ENCODE peak calls at places on chromosomes 11 and 22, in eight cellular contexts. Y is fibroblast of lung; W is DND-41; N is CD4-positive, alpha-beta T cell; S is GM12864; H is astrocyte of the spinal cord; F is fibroblast of the aortic adventitia; P is cardiac muscle cell. C is an unnamed sample.

GRCh38 chr11:116033931-116034553 is 529.8 kb upstream of the CADM1 start:
- DNase-seq in Y (no peak), W (no peak), N (no peak), S (no peak), H (no peak), F (no peak), P (no peak), C (no peak)

GRCh38 chr11:46356911-46357482 is 9.7 kb downstream of the DGKZ start:
- DNase-seq in Y (peak), W (no peak), N (no peak), S (no peak), H (peak), F (peak), P (peak), C (no peak)

GRCh38 chr11:63613517-63614135 is 607 bp downstream of the PLAAT3 start:
- DNase-seq in Y (no peak), W (no peak), N (peak), S (no peak), H (peak), F (peak), P (peak), C (peak)

GRCh38 chr11:14249121-14249963 is 109.6 kb downstream of the RRAS2 start:
- DNase-seq in Y (peak), W (peak), N (peak), S (no peak), H (peak), F (peak), P (peak), C (peak)

GRCh38 chr11:83681944-83682644 is 395.9 kb upstream of the CCDC90B start:
- DNase-seq in Y (no peak), W (no peak), N (no peak), S (no peak), H (no peak), F (no peak), P (no peak), C (no peak)

GRCh38 chr11:84396521-84396920 is 1110.4 kb upstream of the CCDC90B start:
- DNase-seq in Y (peak), W (no peak), N (no peak), S (no peak), H (peak), F (peak), P (no peak), C (no peak)

GRCh38 chr11:9815486-9816136 is 151.7 kb downstream of the SWAP70 start:
- DNase-seq in Y (peak), W (no peak), N (no peak), S (no peak), H (peak), F (peak), P (peak), C (no peak)

GRCh38 chr11:109306322-109306721 is 115.7 kb upstream of the C11orf87 start:
- DNase-seq in Y (peak), W (no peak), N (no peak), S (no peak), H (no peak), F (peak), P (peak), C (no peak)

GRCh38 chr11:63020671-63021255 is 5.1 kb upstream of the SLC22A8 start:
- DNase-seq in Y (no peak), W (peak), N (no peak), S (no peak), H (no peak), F (no peak), P (no peak), C (peak)

GRCh38 chr22:45877651-45878050 is 99.3 kb downstream of the WNT7B start:
- DNase-seq in Y (no peak), W (no peak), N (no peak), S (no peak), H (no peak), F (no peak), P (no peak), C (no peak)

GRCh38 chr11:65781962-65782815 is 1.4 kb upstream of the AP5B1 start:
- DNase-seq in Y (no peak), W (no peak), N (no peak), S (no peak), H (no peak), F (no peak), P (no peak), C (no peak)

GRCh38 chr22:37562049-37562784 is 1.9 kb downstream of the CDC42EP1 start:
- DNase-seq in Y (no peak), W (no peak), N (no peak), S (no peak), H (no peak), F (no peak), P (no peak), C (no peak)
- TF ChIP-seq CTCF in Y (no peak), W (no peak), N (peak), S (no peak), H (no peak), F (no peak), P (no peak), C (peak)

GRCh38 chr11:406796-407650 is 7.8 kb downstream of the SIGIRR start:
- DNase-seq in Y (peak), W (peak), N (peak), S (peak), H (peak), F (peak), P (peak), C (peak)
- TF ChIP-seq CTCF in Y (no peak), W (peak), N (peak), S (peak), H (no peak), F (no peak), P (peak), C (no peak)

GRCh38 chr22:37196539-37197450 is 8.7 kb upstream of the C1QTNF6 start:
- DNase-seq in Y (peak), W (no peak), N (no peak), S (no peak), H (peak), F (peak), P (peak), C (no peak)
- TF ChIP-seq CTCF in Y (no peak), W (no peak), N (no peak), S (no peak), H (no peak), F (peak), P (no peak), C (no peak)

GRCh38 chr11:118610220-118610772 is 2.9 kb downstream of the PHLDB1 start:
- DNase-seq in Y (no peak), W (no peak), N (no peak), S (no peak), H (no peak), F (no peak), P (no peak), C (peak)
- TF ChIP-seq CTCF in Y (no peak), W (no peak), N (no peak), S (no peak), H (no peak), F (no peak), P (no peak), C (no peak)

DNA sequence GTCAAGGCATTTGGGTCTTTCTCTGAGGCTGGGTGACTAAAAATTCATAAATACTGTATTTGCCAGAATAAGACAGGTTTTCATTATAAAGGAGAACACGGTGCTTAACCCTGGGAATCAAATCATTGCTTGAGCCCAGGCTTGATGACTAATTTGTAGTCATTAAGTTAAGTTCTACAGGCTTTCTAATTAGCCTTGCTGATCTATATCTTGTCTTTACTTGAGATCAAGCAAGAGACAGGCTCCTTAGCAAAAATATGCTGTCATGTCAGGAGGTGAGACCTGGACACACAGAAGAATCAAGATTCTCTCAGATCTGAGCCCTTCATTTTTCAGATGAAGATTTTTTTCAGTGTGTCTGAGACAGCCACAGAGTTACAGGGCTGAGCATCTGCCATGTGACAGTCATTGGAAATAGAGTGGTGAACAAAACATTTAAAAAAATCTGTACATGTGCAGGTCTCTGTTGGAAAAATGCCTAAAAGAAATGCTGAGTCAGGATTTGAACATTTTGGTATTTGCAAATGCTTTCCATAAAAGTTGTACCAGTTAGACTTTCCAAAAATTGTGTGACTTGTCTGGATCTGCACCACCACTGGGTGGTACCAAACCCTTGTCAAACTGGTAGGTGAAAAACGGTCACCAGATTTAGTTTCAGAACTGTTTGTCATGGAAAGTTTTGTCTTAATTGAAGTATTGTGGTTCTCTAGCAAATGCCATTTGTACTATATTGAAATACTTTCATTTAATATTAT is 14.7 kb downstream of the ACAT1 start:
- DNase-seq in Y (peak), W (no peak), N (no peak), S (no peak), H (peak), F (peak), P (peak), C (peak)
- TF ChIP-seq CTCF in Y (peak), W (peak), N (peak), S (peak), H (no peak), F (peak), P (peak), C (peak)

GRCh38 chr11:94171693-94172440 is 43.2 kb downstream of the PANX1 start:
- DNase-seq in Y (no peak), W (peak), N (no peak), S (no peak), H (no peak), F (peak), P (peak), C (peak)
- TF ChIP-seq CTCF in Y (peak), W (peak), N (peak), S (peak), H (peak), F (peak), P (peak), C (peak)

GRCh38 chr11:55503449-55503848 is 50.8 kb upstream of the OR4C15 start:
- DNase-seq in Y (no peak), W (no peak), N (no peak), S (no peak), H (no peak), F (no peak), P (no peak), C (no peak)
- TF ChIP-seq CTCF in Y (no peak), W (peak), N (no peak), S (no peak), H (no peak), F (no peak), P (no peak), C (no peak)